ENCODE peak calls at places on chromosomes 11 and 22, in four cellular contexts. E is AG10803, G is retinal pigment epithelial cell, W is cardiac muscle cell. F is an unnamed sample.

GRCh38 chr11:82865841-82866240 is 34.4 kb downstream of the PRCP start:
- DNase-seq in W (no peak), E (peak), G (no peak), F (no peak)

GRCh38 chr11:30106222-30106621 is 89.4 kb upstream of the KCNA4 start:
- DNase-seq in E (no peak), G (no peak), W (peak), F (no peak)

GRCh38 chr11:128323381-128323780 is 264.0 kb downstream of the ETS1 start:
- DNase-seq in E (peak), G (no peak), W (peak), F (no peak)

GRCh38 chr11:107014871-107015270 is 3.4 kb downstream of the GUCY1A2 start:
- DNase-seq in E (no peak), G (no peak), W (peak), F (no peak)

GRCh38 chr11:131759140-131759539 is 388.7 kb downstream of the NTM start:
- DNase-seq in G (no peak), W (no peak), E (no peak), F (no peak)

GRCh38 chr11:17799147-17799546 is 64.6 kb downstream of the KCNC1 start:
- DNase-seq in G (no peak), E (no peak), W (no peak), F (no peak)

GRCh38 chr11:68354181-68354872 is 41.9 kb downstream of the LRP5 start:
- DNase-seq in G (peak), W (peak), E (peak), F (peak)

GRCh38 chr11:66687831-66688281 is 10.2 kb upstream of the RBM4B start:
- DNase-seq in E (no peak), W (no peak), G (no peak), F (no peak)

GRCh38 chr11:96227244-96227643 is 115.8 kb downstream of the MAML2 start:
- DNase-seq in E (no peak), W (no peak), G (no peak), F (no peak)

GRCh38 chr22:45968003-45968650 is 8.8 kb downstream of the WNT7B start:
- DNase-seq in E (no peak), G (no peak), W (no peak), F (no peak)

GRCh38 chr11:124758355-124759267 is 3.5 kb downstream of the ESAM start:
- DNase-seq in G (no peak), E (peak), W (peak), F (no peak)
- H3K4me3 ChIP-seq in G (peak), E (peak), W (peak), F (peak)

GRCh38 chr11:46363455-46363920 is 16.2 kb downstream of the DGKZ start:
- DNase-seq in E (peak), G (no peak), W (no peak), F (no peak)
- H3K4me3 ChIP-seq in E (no peak), G (no peak), W (no peak), F (no peak)

DNA sequence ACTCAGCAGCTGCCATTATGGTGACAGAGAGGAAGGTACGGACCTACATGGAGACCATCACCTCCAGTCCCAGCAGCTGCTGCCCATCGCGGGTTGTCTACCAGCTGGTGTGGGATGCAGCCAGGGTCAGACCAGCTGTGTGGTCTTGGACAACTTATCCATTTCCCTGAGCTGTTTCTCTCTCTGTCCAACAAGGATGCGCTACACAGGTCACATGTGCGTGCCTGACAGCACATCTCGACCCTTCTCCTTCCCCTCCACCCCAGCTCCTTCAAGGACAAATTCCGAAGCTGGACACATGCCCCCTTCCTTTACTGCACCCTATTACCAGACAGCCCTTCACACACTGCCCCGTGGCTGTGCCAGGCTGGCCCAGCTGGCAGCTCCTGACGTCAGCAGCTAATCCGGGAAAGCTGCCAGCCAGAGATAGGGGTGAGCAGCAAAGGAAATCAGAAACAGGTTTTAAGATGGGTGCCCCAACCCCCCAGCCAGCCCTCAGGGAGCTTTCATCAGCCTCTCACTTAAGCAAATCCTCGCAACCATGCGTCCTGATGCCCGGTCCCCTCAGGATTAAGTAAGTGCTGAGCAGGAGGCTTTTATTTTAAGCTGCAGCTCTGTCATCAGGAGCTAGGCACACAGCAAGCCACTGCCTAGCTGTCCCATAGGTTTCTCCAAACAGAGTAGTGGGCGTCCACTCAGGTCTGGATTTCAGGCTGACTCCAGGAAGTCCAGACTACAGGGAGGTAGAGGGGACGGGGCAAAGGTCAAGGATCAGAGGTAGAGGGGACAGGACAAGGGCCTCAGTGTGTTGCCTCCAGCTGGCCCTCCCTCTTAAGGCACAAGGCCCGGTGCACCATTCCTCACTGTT is 20.3 kb downstream of the TEF start:
- DNase-seq in W (peak), G (peak), E (peak), F (no peak)
- H3K4me3 ChIP-seq in W (no peak), G (no peak), E (peak), F (no peak)

DNA sequence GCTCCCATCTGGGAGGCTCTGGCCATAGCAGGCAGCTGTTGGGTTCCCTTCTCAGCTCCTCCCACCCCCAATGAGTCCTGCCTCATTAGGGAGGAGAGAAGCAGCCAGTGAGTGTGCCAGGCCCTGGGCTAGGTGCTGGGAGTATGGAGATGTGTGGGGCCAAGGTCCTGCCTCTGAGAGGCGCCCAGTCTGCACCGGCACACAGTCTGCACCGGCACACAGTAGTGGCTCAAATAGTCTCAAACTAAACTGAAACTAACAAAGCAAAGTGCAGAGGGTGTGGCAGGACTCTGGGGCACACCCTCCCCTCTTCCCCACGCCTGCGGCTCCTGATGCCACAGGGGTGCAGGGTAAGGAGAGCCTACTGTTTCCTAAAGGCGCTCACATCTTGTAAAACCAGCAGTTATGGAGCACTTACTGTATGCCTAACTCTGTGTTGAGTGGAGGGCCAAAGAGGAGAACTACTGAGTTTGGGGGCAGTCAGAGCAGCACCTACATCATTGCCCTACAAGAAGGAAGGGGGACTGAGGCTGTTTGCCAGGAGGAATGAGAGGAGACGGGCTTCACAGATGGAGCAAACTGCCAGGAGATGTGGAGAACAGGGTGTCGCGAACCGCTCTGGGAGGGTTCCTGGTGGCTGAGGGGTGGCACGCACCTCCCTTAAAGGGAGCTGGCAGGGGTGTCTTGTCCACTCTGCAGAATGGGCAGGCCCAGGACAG is 959 bp upstream of the SH3BP1 start:
- DNase-seq in E (no peak), W (no peak), G (no peak), F (no peak)
- H3K4me3 ChIP-seq in E (no peak), W (no peak), G (no peak), F (no peak)

GRCh38 chr22:17339095-17339693 is 30.1 kb upstream of the CECR2 start:
- DNase-seq in G (no peak), W (peak), E (no peak), F (no peak)

GRCh38 chr22:17334983-17335382 is 34.3 kb upstream of the CECR2 start:
- DNase-seq in E (no peak), G (no peak), W (no peak), F (no peak)

GRCh38 chr22:17337639-17338038 is 31.6 kb upstream of the CECR2 start:
- DNase-seq in W (no peak), G (no peak), E (no peak), F (no peak)

GRCh38 chr22:17334054-17334453 is 35.2 kb upstream of the CECR2 start:
- DNase-seq in W (no peak), E (no peak), G (no peak), F (no peak)

DNA sequence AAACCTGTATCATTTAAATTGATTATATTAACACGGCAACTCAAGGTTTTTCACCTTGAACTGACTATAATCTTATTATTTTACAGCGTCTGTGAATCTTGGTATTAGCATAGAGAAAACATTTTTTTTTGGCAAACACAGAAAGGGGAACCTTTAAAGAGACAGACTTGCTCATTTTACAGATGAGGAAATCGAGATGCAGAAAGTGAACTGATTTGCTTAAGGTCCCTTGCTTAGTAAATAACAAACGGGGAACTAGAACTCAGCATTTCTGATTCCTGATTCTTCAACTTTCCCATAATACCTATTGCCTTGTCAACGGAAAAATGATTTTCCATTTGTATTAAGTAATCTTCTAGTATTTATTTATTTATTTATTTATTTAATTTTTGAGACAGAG is 33.2 kb upstream of the CECR2 start:
- DNase-seq in W (no peak), G (no peak), E (no peak), F (no peak)
- H3K4me3 ChIP-seq in W (no peak), G (no peak), E (no peak), F (no peak)

GRCh38 chr22:39415506-39415905 is 15.9 kb downstream of the TAB1 start:
- DNase-seq in E (no peak), G (no peak), W (no peak), F (no peak)

GRCh38 chr22:39414886-39415285 is 15.3 kb downstream of the TAB1 start:
- DNase-seq in W (no peak), G (no peak), E (no peak), F (no peak)

GRCh38 chr22:39417641-39418040 is 18.1 kb downstream of the TAB1 start:
- DNase-seq in G (no peak), E (no peak), W (no peak), F (no peak)

GRCh38 chr22:39414377-39414776 is 14.8 kb downstream of the TAB1 start:
- DNase-seq in G (no peak), W (no peak), E (no peak), F (no peak)

DNA sequence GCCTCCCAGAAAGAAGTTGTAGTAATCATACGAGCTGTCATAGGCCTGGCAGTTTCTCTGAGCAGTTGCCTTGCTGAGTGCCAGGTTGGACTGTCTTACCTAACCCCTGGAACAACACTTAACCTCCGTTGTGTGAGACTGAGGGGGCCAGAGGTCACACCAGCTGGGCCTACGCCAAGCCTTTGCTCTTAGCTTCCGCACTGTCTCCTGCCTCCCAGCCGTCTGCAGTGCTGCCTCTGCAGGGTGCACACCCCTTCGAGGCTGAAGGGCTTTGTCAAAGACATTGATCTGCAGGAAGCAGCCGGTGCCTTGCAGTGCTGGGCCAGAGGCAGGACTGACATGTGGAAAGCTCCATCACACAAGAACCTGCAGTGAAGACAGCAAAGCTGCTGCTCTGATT is 16.7 kb downstream of the TAB1 start:
- DNase-seq in E (no peak), G (no peak), W (no peak), F (no peak)
- H3K4me3 ChIP-seq in E (no peak), G (no peak), W (no peak), F (no peak)

F was measured in epithelial cell of proximal tubule.